ENCODE peak calls at places on chromosomes 16 and 17, in five cellular contexts. I, K, V, W and R are unnamed samples.

GRCh38 chr16:67188798-67189197 is 1.1 kb downstream of the EXOC3L1 start:
- DNase-seq in I (no peak), W (no peak), V (no peak), K (no peak), R (no peak)

GRCh38 chr17:68738044-68738443 is 136.9 kb upstream of the FAM20A start:
- DNase-seq in K (no peak), V (no peak), W (no peak), I (peak), R (no peak)

GRCh38 chr17:33055746-33056145 is 64.1 kb downstream of the SPACA3 start:
- DNase-seq in K (no peak), W (no peak), I (no peak), V (no peak), R (no peak)

GRCh38 chr17:12089809-12090384 is 69.2 kb downstream of the MAP2K4 start:
- DNase-seq in V (no peak), K (peak), W (no peak), I (peak), R (no peak)

GRCh38 chr17:33927732-33928133 is 327.4 kb upstream of the CCL2 start:
- DNase-seq in W (peak), V (no peak), I (no peak), K (no peak), R (no peak)

GRCh38 chr17:43722269-43722619 is 36.3 kb downstream of the SOST start:
- DNase-seq in W (no peak), K (no peak), I (no peak), V (no peak), R (no peak)

GRCh38 chr17:80380068-80381061 is 34.6 kb upstream of the ENDOV start:
- DNase-seq in K (no peak), V (no peak), I (no peak), W (no peak), R (no peak)

GRCh38 chr16:22139732-22140131 is 22.6 kb upstream of the SDR42E2 start:
- DNase-seq in I (no peak), W (no peak), K (no peak), V (no peak), R (no peak)

GRCh38 chr17:14201087-14201486 is 35.6 kb downstream of the CDRT15 start:
- DNase-seq in I (peak), W (no peak), K (no peak), V (no peak), R (no peak)

GRCh38 chr17:48595107-48595999 is 1.8 kb upstream of the HOXB5 start:
- DNase-seq in K (no peak), W (no peak), V (no peak), I (no peak), R (no peak)

GRCh38 chr17:2054262-2054739 is 602 bp upstream of the HIC1 start:
- DNase-seq in I (peak), W (no peak), K (peak), V (no peak), R (no peak)

GRCh38 chr16:83574388-83574787 is 233.4 kb upstream of the HSBP1 start:
- DNase-seq in K (no peak), V (no peak), W (no peak), I (peak), R (no peak)

GRCh38 chr17:63423251-63423950 is 22.7 kb downstream of the CYB561 start:
- DNase-seq in K (no peak), I (no peak), V (no peak), W (no peak), R (no peak)

GRCh38 chr16:68985268-68985667 is 120.2 kb upstream of the HAS3 start:
- DNase-seq in K (no peak), I (no peak), W (no peak), V (no peak), R (no peak)

GRCh38 chr17:81740395-81740961 is 28.4 kb downstream of the SLC25A10 start:
- DNase-seq in W (no peak), I (no peak), V (peak), K (no peak), R (peak)

GRCh38 chr16:55563797-55564196 is 2.7 kb upstream of the CAPNS2 start:
- DNase-seq in W (no peak), V (no peak), K (no peak), I (no peak), R (no peak)

GRCh38 chr17:9899280-9900018 is 5.6 kb downstream of the RCVRN start:
- DNase-seq in V (no peak), K (no peak), I (no peak), W (no peak), R (no peak)

GRCh38 chr17:20935740-20936139 is 107.1 kb downstream of the USP22 start:
- DNase-seq in K (peak), I (peak), V (no peak), W (no peak), R (no peak)

GRCh38 chr16:525520-526180 is 1.9 kb upstream of the CAPN15 start:
- DNase-seq in V (no peak), W (no peak), K (peak), I (peak), R (no peak)

GRCh38 chr17:49003557-49004511 is 6.6 kb downstream of the IGF2BP1 start:
- DNase-seq in K (no peak), W (peak), V (no peak), I (peak), R (no peak)

GRCh38 chr17:81206166-81206565 is 16.6 kb downstream of the CEP131 start:
- DNase-seq in V (no peak), K (no peak), W (no peak), I (no peak), R (no peak)

GRCh38 chr17:55320594-55321506 is 56.1 kb downstream of the HLF start:
- DNase-seq in W (no peak), K (no peak), I (no peak), V (no peak), R (peak)

GRCh38 chr17:18951941-18952842 is at the start of gene SLC5A10:
- DNase-seq in V (no peak), K (peak), I (no peak), W (peak), R (peak)

GRCh38 chr16:1135459-1135825 is 17.5 kb upstream of the CACNA1H start:
- DNase-seq in I (no peak), V (no peak), W (no peak), K (no peak), R (no peak)

GRCh38 chr16:51938861-51939260 is 608.1 kb downstream of the TOX3 start:
- DNase-seq in K (no peak), W (no peak), V (no peak), I (no peak), R (no peak)

GRCh38 chr17:44565866-44566443 is 8.7 kb downstream of the FZD2 start:
- DNase-seq in V (no peak), I (no peak), K (no peak), W (no peak), R (no peak)

GRCh38 chr16:56912746-56913703 is 18.9 kb upstream of the HERPUD1 start:
- DNase-seq in K (no peak), V (no peak), I (peak), W (no peak), R (no peak)

GRCh38 chr16:51095890-51096626 is 55.0 kb downstream of the SALL1 start:
- DNase-seq in W (no peak), K (no peak), I (no peak), V (no peak), R (no peak)

GRCh38 chr17:32878211-32878610 is 1.3 kb upstream of the MYO1D start:
- DNase-seq in K (no peak), W (no peak), V (peak), I (peak), R (no peak)

GRCh38 chr16:3861808-3862451 is 18.6 kb downstream of the CREBBP start:
- DNase-seq in I (peak), K (no peak), V (no peak), W (peak), R (no peak)

GRCh38 chr16:14364386-14365199 is 265.5 kb downstream of the PARN start:
- DNase-seq in V (peak), W (peak), I (peak), K (peak), R (no peak)

GRCh38 chr16:24834459-24835335 is 11.1 kb upstream of the SLC5A11 start:
- DNase-seq in W (peak), I (peak), K (peak), V (no peak), R (no peak)

DNA sequence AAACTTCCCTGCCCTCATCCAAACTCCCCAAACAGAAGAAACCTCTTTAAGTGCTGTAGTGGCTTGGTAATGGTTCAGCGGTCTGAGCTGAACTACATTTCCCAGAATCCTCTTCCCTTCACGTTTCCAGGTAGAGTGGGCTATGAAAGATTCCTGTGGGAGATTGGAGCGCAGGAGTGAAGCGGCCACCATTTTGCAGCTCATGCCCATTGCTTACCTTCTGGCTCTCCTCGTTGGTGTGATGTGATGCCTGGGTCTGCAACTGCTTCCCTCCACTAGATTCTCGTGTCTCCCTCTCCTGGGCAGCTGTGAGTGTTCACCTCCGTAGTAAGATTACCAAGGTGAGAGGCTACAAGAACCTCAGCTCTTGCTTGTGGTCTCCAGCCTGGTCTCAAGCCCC is 82.1 kb downstream of the GPR139 start:
- DNase-seq in I (no peak), W (no peak), K (no peak), V (no peak), R (no peak)
- TF ChIP-seq CTCF in I (no peak), W (no peak), K (no peak), V (no peak), R (no peak)

DNA sequence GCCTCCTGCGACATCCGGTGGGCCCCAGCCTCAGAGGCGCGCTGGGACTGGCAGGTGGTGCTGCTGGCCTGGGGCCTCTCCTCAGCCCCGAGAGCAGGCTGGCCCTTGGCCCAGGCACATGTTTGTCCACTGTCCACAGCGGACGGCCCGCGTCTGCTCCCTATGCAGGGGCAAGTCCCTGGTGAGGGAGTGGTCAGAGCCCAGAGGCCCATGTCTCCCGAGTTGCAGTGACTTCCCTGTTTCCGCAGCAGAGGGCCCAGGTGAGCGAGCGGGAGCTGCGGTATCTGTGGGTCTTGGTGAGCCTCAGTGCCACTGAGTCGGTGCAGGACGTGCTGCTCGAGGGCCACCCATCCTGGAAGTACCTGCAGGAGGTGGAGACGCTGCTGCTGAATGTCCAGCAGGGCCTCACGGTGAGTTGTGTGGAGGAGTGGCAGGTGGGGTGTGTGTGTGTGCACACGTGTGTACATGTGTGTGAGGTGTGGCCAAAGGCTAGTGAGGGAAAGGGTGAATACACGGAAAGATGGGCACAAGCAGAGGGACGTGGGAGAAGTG is 10.4 kb downstream of the IL34 start:
- DNase-seq in V (peak), I (no peak), W (no peak), K (no peak), R (no peak)
- TF ChIP-seq CTCF in V (no peak), I (no peak), W (peak), K (no peak), R (no peak)

DNA sequence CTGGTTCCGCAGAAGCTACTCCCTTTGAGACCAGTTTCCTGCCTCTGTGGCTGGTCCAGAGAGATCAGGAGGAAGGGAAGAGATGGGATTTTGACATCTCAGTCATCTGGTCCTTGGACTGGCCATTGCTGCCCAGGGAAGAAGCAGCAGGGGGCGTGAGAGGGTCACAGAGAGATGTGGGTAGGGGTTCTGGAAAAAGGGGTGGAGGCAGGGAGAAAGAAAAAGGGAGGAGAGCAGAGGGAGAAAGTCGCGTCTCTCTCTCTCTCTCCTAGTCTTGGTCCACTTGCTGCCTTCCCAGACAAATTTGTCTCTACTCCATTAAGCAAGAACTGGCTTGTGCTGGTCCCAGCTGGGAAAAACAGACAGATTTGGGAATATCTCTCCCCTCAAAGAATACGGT is 4.4 kb downstream of the SHBG start:
- DNase-seq in K (peak), I (peak), V (no peak), W (peak), R (no peak)
- TF ChIP-seq CTCF in K (peak), I (peak), V (peak), W (peak), R (peak)

DNA sequence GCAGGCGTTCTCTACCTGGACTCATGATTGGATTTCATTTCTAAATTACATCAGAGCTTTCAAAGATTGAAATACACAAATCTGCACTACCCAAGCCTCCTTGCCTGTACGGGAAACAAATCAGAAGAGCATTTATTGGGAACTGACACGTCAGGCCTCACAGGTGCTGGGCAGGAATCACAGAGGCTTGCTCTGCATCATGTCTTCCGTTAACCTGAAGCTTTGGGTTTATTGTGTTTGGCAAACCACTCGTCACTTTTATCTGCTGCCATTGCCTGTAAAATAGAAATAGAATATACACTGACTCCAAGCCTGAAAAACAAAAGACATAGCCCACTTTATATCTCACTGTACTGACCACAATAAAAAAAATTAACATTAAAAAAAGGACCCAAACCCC is 7.9 kb upstream of the GEMIN4 start:
- DNase-seq in I (no peak), V (no peak), K (no peak), W (no peak), R (no peak)
- TF ChIP-seq CTCF in I (no peak), V (no peak), K (no peak), W (no peak), R (no peak)

GRCh38 chr17:79092567-79092966 is 17.9 kb downstream of the ENGASE start:
- DNase-seq in I (no peak), K (no peak), W (no peak), V (no peak), R (no peak)

GRCh38 chr17:79088997-79089328 is 14.3 kb downstream of the ENGASE start:
- DNase-seq in I (no peak), V (no peak), W (no peak), K (no peak), R (no peak)

GRCh38 chr17:79089720-79090502 is 15.3 kb downstream of the ENGASE start:
- DNase-seq in K (no peak), V (no peak), W (no peak), I (no peak), R (no peak)

GRCh38 chr17:79091373-79091670 is 16.7 kb downstream of the ENGASE start:
- DNase-seq in K (no peak), I (no peak), V (no peak), W (no peak), R (no peak)

DNA sequence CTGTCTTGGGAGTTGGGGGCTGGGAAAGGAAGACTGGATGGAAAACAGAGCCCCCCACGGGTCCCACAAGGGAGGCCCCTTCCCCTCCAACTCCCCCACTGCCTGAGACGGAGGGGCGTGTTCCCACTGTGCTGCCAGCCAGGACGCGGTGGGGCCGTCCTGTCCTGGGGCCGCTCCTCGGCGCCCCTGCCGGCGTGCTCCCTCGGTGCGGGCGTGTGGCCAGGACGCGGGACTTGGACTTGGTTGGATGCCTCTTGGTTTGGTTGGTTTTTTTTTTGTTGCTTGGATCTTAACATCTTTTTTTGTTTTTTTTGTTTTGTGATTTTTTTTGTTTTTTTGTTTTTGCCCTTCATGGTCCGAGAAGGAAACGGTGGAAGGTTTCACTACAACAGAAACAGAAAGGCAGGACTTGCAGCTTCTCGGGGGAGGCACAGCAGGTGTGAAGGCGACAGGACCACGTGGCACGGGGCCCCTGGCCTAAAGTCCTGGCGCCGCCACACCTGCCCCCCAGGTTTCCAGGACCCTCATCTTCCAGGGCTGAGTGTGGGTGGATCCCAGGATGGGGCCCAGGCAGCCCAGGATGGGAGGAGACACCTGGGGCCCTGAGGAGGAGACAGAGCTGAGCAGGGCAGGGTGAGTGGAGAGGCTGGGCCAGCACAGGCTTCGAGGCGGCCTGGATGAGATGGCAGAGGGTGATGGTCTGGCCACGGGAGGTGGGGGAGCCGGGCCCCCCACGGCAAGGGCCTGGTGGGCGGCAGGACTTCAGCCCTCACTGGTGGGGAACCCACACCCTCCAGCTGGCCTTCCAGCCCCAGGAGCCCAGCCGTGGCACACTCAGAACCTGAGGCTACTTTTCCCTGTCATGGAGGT is 16.1 kb downstream of the ENGASE start:
- DNase-seq in W (no peak), I (peak), K (no peak), V (no peak), R (no peak)
- TF ChIP-seq CTCF in W (no peak), I (peak), K (no peak), V (peak), R (peak)

GRCh38 chr16:28259781-28260150 is 32.6 kb upstream of the SBK1 start:
- DNase-seq in V (no peak), I (no peak), K (no peak), W (no peak), R (no peak)

GRCh38 chr16:28260193-28260592 is 32.1 kb upstream of the SBK1 start:
- DNase-seq in V (no peak), W (no peak), K (no peak), I (no peak), R (no peak)

GRCh38 chr16:28258571-28258970 is 33.8 kb upstream of the SBK1 start:
- DNase-seq in I (peak), K (no peak), V (no peak), W (peak), R (no peak)

GRCh38 chr16:28257256-28257655 is 35.1 kb upstream of the SBK1 start:
- DNase-seq in V (no peak), K (no peak), I (no peak), W (no peak), R (no peak)

DNA sequence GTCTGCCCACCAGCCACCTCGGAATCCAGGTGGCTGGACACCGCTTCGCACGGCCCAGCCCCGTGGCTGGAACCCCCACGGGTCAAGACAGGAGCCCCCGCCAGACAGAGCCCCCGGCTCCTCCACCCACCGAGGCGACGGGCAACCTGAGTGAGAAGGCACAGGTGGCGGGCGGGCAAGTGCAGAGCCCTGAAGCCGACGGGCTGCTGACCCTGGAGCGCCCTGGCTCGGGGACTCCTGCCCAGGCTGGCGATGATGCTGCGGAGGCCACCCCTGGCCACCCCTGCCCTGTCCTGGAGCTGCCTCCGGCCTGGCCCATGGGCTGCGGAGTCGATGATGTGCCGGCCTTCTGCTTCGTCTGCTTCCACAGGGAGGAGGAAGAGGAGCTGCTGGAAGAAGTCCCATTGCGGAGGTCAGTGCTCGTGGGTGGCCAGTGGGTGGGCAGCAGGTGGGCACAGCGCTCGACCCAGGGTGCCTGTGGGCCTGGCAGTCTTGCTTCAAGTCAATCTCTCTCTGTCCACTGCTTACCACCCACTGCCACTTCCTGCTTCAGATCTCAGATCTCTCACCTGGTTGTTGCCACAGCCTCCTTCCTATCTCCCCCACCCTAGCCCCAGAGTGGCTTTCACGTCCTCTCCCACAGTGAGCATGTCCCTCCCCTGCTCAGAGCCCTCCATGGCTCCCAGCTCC is 33.1 kb upstream of the SBK1 start:
- DNase-seq in K (no peak), W (no peak), I (no peak), V (no peak), R (no peak)
- TF ChIP-seq CTCF in K (no peak), W (no peak), I (no peak), V (no peak), R (no peak)

DNA sequence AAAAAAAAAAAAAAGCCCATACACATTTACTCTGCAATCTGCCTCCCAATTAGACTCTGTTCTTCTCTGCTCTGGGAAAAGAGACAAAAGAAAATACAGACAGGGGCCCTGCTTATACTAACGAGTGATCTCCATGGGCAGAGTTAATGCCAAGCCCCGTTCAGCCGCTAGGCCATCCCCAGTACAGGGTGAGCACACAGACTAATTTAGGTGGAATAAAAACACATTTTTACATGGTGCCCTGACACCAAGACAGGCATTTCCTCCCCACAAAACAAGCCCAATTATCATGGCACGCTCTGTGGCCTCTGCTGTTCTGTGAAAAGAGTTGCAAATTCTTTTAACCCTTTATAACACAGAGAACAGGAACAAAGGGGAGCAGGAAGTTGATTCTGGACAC is 356.3 kb upstream of the C16orf82 start:
- DNase-seq in W (no peak), I (no peak), K (no peak), V (no peak), R (no peak)
- TF ChIP-seq CTCF in W (no peak), I (no peak), K (no peak), V (no peak), R (no peak)